ENCODE peak calls at places on chromosomes 3 and 15, in four cellular contexts. One of them, this sample, is unnamed.

GRCh38 chr15:52730163-52730562 is 51.0 kb upstream of the ATOSA start:
- DNase-seq in body of pancreas: no peak
- DNase-seq in foreskin fibroblast: peak
- DNase-seq in fibroblast of mammary gland: peak
- DNase-seq in this sample: peak

GRCh38 chr15:78234515-78235040 is at the start of gene ACSBG1:
- DNase-seq in body of pancreas: no peak
- DNase-seq in fibroblast of mammary gland: no peak
- DNase-seq in foreskin fibroblast: no peak
- DNase-seq in this sample: no peak

GRCh38 chr3:124845406-124845805 is 41.8 kb downstream of the ITGB5 start:
- DNase-seq in body of pancreas: no peak
- DNase-seq in fibroblast of mammary gland: peak
- DNase-seq in foreskin fibroblast: peak
- DNase-seq in this sample: peak

GRCh38 chr3:159187706-159188105 is 385.9 kb downstream of the MFSD1 start:
- DNase-seq in foreskin fibroblast: no peak
- DNase-seq in fibroblast of mammary gland: no peak
- DNase-seq in body of pancreas: no peak
- DNase-seq in this sample: no peak

GRCh38 chr15:65413051-65413759 is 9.5 kb downstream of the IGDCC4 start:
- DNase-seq in fibroblast of mammary gland: no peak
- DNase-seq in body of pancreas: no peak
- DNase-seq in foreskin fibroblast: no peak
- DNase-seq in this sample: no peak

GRCh38 chr3:177917234-177917861 is 618.9 kb upstream of the KCNMB2 start:
- DNase-seq in foreskin fibroblast: no peak
- DNase-seq in fibroblast of mammary gland: no peak
- DNase-seq in body of pancreas: no peak
- DNase-seq in this sample: no peak

GRCh38 chr3:150062492-150062891 is 91.8 kb upstream of the PFN2 start:
- DNase-seq in foreskin fibroblast: peak
- DNase-seq in fibroblast of mammary gland: peak
- DNase-seq in body of pancreas: no peak
- DNase-seq in this sample: peak

GRCh38 chr15:81394609-81395008 is 20.6 kb upstream of the TMC3 start:
- DNase-seq in body of pancreas: peak
- DNase-seq in foreskin fibroblast: no peak
- DNase-seq in fibroblast of mammary gland: peak
- DNase-seq in this sample: peak

GRCh38 chr3:45225465-45226205 is 452 bp downstream of the TMEM158 start:
- DNase-seq in fibroblast of mammary gland: no peak
- DNase-seq in foreskin fibroblast: no peak
- DNase-seq in body of pancreas: no peak
- DNase-seq in this sample: no peak

GRCh38 chr3:38116471-38117162 is 20.3 kb downstream of the ACAA1 start:
- DNase-seq in body of pancreas: peak
- DNase-seq in foreskin fibroblast: no peak
- DNase-seq in fibroblast of mammary gland: no peak
- DNase-seq in this sample: no peak

GRCh38 chr3:56932858-56933257 is 127.6 kb upstream of the SPATA12 start:
- DNase-seq in fibroblast of mammary gland: no peak
- DNase-seq in body of pancreas: no peak
- DNase-seq in foreskin fibroblast: no peak
- DNase-seq in this sample: no peak

GRCh38 chr15:87362531-87362930 is 894.0 kb downstream of the NTRK3 start:
- DNase-seq in body of pancreas: no peak
- DNase-seq in foreskin fibroblast: no peak
- DNase-seq in fibroblast of mammary gland: no peak
- DNase-seq in this sample: peak

GRCh38 chr3:188021502-188022040 is 132.4 kb upstream of the LPP start:
- DNase-seq in fibroblast of mammary gland: peak
- DNase-seq in body of pancreas: no peak
- DNase-seq in foreskin fibroblast: peak
- DNase-seq in this sample: peak

GRCh38 chr15:62611002-62611401 is 431.5 kb upstream of the TPM1 start:
- DNase-seq in foreskin fibroblast: no peak
- DNase-seq in fibroblast of mammary gland: no peak
- DNase-seq in body of pancreas: no peak
- DNase-seq in this sample: no peak

GRCh38 chr3:62622553-62623174 is 249.3 kb upstream of the FEZF2 start:
- DNase-seq in body of pancreas: peak
- DNase-seq in fibroblast of mammary gland: peak
- DNase-seq in foreskin fibroblast: peak
- DNase-seq in this sample: peak

GRCh38 chr3:64686446-64686908 is 1.3 kb downstream of the ADAMTS9 start:
- DNase-seq in body of pancreas: peak
- DNase-seq in foreskin fibroblast: peak
- DNase-seq in fibroblast of mammary gland: peak
- DNase-seq in this sample: peak

GRCh38 chr3:112304611-112305010 is 10.6 kb upstream of the SLC9C1 start:
- DNase-seq in body of pancreas: no peak
- DNase-seq in fibroblast of mammary gland: peak
- DNase-seq in foreskin fibroblast: no peak
- DNase-seq in this sample: no peak
- H3K4me3 ChIP-seq in body of pancreas: no peak
- H3K4me3 ChIP-seq in fibroblast of mammary gland: no peak
- H3K4me3 ChIP-seq in foreskin fibroblast: no peak
- H3K4me3 ChIP-seq in this sample: no peak

GRCh38 chr3:48428088-48428862 is 1.6 kb downstream of the PLXNB1 start:
- DNase-seq in fibroblast of mammary gland: no peak
- DNase-seq in body of pancreas: peak
- DNase-seq in foreskin fibroblast: no peak
- DNase-seq in this sample: no peak
- H3K4me3 ChIP-seq in fibroblast of mammary gland: peak
- H3K4me3 ChIP-seq in body of pancreas: peak
- H3K4me3 ChIP-seq in foreskin fibroblast: peak
- H3K4me3 ChIP-seq in this sample: peak

GRCh38 chr15:73750951-73751350 is 2.2 kb downstream of the INSYN1 start:
- DNase-seq in body of pancreas: no peak
- DNase-seq in fibroblast of mammary gland: no peak
- DNase-seq in foreskin fibroblast: no peak
- DNase-seq in this sample: no peak

GRCh38 chr15:73752817-73753214 is 335 bp downstream of the INSYN1 start:
- DNase-seq in foreskin fibroblast: no peak
- DNase-seq in fibroblast of mammary gland: no peak
- DNase-seq in body of pancreas: no peak
- DNase-seq in this sample: no peak

GRCh38 chr15:73750441-73750840 is 2.7 kb downstream of the INSYN1 start:
- DNase-seq in foreskin fibroblast: no peak
- DNase-seq in body of pancreas: no peak
- DNase-seq in fibroblast of mammary gland: no peak
- DNase-seq in this sample: no peak

GRCh38 chr15:73751896-73752816 is 995 bp downstream of the INSYN1 start:
- DNase-seq in foreskin fibroblast: no peak
- DNase-seq in fibroblast of mammary gland: no peak
- DNase-seq in body of pancreas: no peak
- DNase-seq in this sample: no peak

DNA sequence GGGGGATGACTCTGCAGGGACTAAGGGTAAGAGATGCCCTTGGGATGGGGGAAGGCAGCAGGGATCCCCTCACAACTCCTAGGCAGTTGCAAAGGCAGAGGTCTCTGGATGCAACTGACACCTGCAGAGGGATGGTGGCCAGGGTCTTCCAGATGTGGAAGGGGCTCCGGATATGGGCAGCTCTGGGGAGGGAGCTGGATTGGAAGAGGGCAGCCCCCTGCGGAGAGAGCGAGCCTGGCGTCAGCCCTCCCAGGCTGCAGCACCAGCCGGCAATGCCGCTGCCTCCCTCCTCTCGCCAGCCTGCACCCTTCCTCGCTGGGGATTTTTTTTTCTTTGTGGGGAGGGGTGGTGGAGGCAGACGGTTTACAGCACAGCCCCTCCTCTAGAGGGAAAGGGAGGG is 1.7 kb downstream of the INSYN1 start:
- DNase-seq in body of pancreas: no peak
- DNase-seq in fibroblast of mammary gland: no peak
- DNase-seq in foreskin fibroblast: no peak
- DNase-seq in this sample: no peak
- H3K4me3 ChIP-seq in body of pancreas: no peak
- H3K4me3 ChIP-seq in fibroblast of mammary gland: no peak
- H3K4me3 ChIP-seq in foreskin fibroblast: peak
- H3K4me3 ChIP-seq in this sample: no peak

GRCh38 chr3:50355829-50356552 is 3.3 kb downstream of the TMEM115 start:
- DNase-seq in body of pancreas: peak
- DNase-seq in foreskin fibroblast: no peak
- DNase-seq in fibroblast of mammary gland: no peak
- DNase-seq in this sample: no peak
- H3K4me3 ChIP-seq in body of pancreas: no peak
- H3K4me3 ChIP-seq in foreskin fibroblast: peak
- H3K4me3 ChIP-seq in fibroblast of mammary gland: peak
- H3K4me3 ChIP-seq in this sample: no peak

DNA sequence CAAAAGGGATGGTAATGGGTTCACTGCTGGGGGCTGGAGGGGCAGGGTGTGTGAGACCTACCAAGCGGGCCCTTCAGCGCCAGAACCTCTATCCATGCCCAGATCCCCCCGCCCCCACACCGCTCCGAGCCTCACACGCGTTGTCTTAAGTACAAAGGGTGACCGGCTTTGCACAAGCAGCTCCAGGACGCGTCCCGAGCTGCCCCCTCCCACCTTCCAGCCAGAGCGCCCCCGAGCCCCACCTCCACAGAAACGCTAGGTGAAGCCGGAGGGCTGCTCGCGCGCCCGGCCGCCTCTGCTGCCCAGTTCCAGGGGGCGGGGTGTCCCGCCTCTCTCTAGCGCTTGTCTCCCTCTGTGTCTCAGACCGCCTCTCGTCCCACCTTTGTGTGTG is 1.2 kb downstream of the WNT7A start:
- DNase-seq in body of pancreas: no peak
- DNase-seq in fibroblast of mammary gland: no peak
- DNase-seq in foreskin fibroblast: no peak
- DNase-seq in this sample: no peak
- H3K4me3 ChIP-seq in body of pancreas: no peak
- H3K4me3 ChIP-seq in fibroblast of mammary gland: no peak
- H3K4me3 ChIP-seq in foreskin fibroblast: no peak
- H3K4me3 ChIP-seq in this sample: peak

GRCh38 chr15:51121631-51122225 is 27.0 kb upstream of the TNFAIP8L3 start:
- DNase-seq in fibroblast of mammary gland: peak
- DNase-seq in foreskin fibroblast: no peak
- DNase-seq in body of pancreas: no peak
- DNase-seq in this sample: no peak
- H3K4me3 ChIP-seq in fibroblast of mammary gland: no peak
- H3K4me3 ChIP-seq in foreskin fibroblast: no peak
- H3K4me3 ChIP-seq in body of pancreas: no peak
- H3K4me3 ChIP-seq in this sample: no peak

GRCh38 chr3:20726786-20727185 is 540.8 kb upstream of the SGO1 start:
- DNase-seq in body of pancreas: no peak
- DNase-seq in fibroblast of mammary gland: no peak
- DNase-seq in foreskin fibroblast: no peak
- DNase-seq in this sample: no peak
- H3K4me3 ChIP-seq in body of pancreas: no peak
- H3K4me3 ChIP-seq in fibroblast of mammary gland: no peak
- H3K4me3 ChIP-seq in foreskin fibroblast: no peak
- H3K4me3 ChIP-seq in this sample: no peak

GRCh38 chr3:193594946-193595689 is 2.1 kb downstream of the OPA1 start:
- DNase-seq in fibroblast of mammary gland: peak
- DNase-seq in foreskin fibroblast: no peak
- DNase-seq in body of pancreas: no peak
- DNase-seq in this sample: peak
- H3K4me3 ChIP-seq in fibroblast of mammary gland: no peak
- H3K4me3 ChIP-seq in foreskin fibroblast: peak
- H3K4me3 ChIP-seq in body of pancreas: no peak
- H3K4me3 ChIP-seq in this sample: no peak

GRCh38 chr15:20341901-20342605 is 199.5 kb downstream of the GOLGA6L6 start:
- DNase-seq in foreskin fibroblast: no peak
- DNase-seq in fibroblast of mammary gland: no peak
- DNase-seq in body of pancreas: peak
- DNase-seq in this sample: no peak

GRCh38 chr15:20340931-20341661 is 200.5 kb downstream of the GOLGA6L6 start:
- DNase-seq in body of pancreas: peak
- DNase-seq in fibroblast of mammary gland: no peak
- DNase-seq in foreskin fibroblast: no peak
- DNase-seq in this sample: no peak

GRCh38 chr15:20344601-20345400 is 196.8 kb downstream of the GOLGA6L6 start:
- DNase-seq in foreskin fibroblast: no peak
- DNase-seq in body of pancreas: peak
- DNase-seq in fibroblast of mammary gland: no peak
- DNase-seq in this sample: no peak

GRCh38 chr15:20345401-20345958 is 196.1 kb downstream of the GOLGA6L6 start:
- DNase-seq in foreskin fibroblast: no peak
- DNase-seq in body of pancreas: no peak
- DNase-seq in fibroblast of mammary gland: no peak
- DNase-seq in this sample: no peak

DNA sequence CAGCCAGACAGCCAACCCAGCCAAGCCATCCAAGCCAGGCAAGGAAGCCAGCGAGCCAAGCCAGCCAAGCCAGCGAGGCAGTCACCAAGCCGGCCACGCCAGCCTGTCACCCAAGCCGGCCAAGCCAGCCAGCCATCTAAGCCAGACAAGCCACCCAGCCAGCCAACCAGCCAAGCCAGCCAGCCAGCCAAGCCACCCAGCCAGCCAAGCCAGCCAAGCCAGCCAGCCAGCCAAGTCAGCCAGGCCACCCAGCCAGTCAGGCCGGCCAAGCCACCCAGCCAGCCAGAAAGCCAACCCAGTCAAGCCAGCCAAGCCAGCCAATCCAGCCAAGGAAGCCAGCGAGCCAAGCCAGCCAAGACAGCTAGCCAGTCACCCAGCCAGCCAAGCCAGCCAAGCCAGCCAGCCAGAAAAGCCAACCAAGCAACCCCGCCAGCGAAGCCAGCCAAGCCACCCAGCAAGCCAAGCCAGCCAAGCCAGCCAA is 201.2 kb downstream of the GOLGA6L6 start:
- DNase-seq in foreskin fibroblast: no peak
- DNase-seq in body of pancreas: peak
- DNase-seq in fibroblast of mammary gland: no peak
- DNase-seq in this sample: no peak
- H3K4me3 ChIP-seq in foreskin fibroblast: no peak
- H3K4me3 ChIP-seq in body of pancreas: no peak
- H3K4me3 ChIP-seq in fibroblast of mammary gland: no peak
- H3K4me3 ChIP-seq in this sample: no peak

GRCh38 chr3:182911782-182912111 is 68.6 kb downstream of the DCUN1D1 start:
- DNase-seq in fibroblast of mammary gland: no peak
- DNase-seq in foreskin fibroblast: no peak
- DNase-seq in body of pancreas: no peak
- DNase-seq in this sample: peak

GRCh38 chr3:182914341-182914740 is 66.0 kb downstream of the DCUN1D1 start:
- DNase-seq in foreskin fibroblast: no peak
- DNase-seq in body of pancreas: no peak
- DNase-seq in fibroblast of mammary gland: no peak
- DNase-seq in this sample: no peak

GRCh38 chr3:182913889-182914288 is 66.4 kb downstream of the DCUN1D1 start:
- DNase-seq in fibroblast of mammary gland: no peak
- DNase-seq in foreskin fibroblast: no peak
- DNase-seq in body of pancreas: no peak
- DNase-seq in this sample: no peak

GRCh38 chr3:182910939-182911781 is 69.2 kb downstream of the DCUN1D1 start:
- DNase-seq in foreskin fibroblast: no peak
- DNase-seq in body of pancreas: no peak
- DNase-seq in fibroblast of mammary gland: no peak
- DNase-seq in this sample: no peak

DNA sequence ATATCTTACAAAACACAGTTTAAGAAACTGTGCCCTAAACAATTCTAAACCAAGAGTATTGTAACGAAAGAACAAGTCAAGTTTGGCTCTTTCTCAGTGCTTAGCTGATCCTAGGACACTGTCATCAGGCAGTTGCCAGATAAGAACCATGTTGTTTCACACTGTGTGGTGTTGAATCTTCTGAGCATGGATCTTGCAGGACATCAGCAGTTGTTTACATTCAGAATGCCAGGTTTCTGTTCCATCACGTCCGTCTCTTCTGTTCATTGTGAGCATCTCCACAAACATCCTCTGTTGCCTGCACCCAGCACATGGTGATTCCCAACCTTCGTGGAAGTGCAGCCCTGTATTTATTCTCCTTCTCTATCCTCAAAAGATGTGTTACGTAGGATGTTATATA is 67.9 kb downstream of the DCUN1D1 start:
- DNase-seq in foreskin fibroblast: no peak
- DNase-seq in fibroblast of mammary gland: no peak
- DNase-seq in body of pancreas: no peak
- DNase-seq in this sample: no peak
- H3K4me3 ChIP-seq in foreskin fibroblast: no peak
- H3K4me3 ChIP-seq in fibroblast of mammary gland: no peak
- H3K4me3 ChIP-seq in body of pancreas: no peak
- H3K4me3 ChIP-seq in this sample: no peak

This sample was measured in bronchial epithelial cell.